ENCODE peak calls at places on chromosomes 13 and 19, in five cellular contexts. V is IMR-90, L is AG10803, Y is tibial nerve, K is foreskin fibroblast. N is an unnamed sample.

GRCh38 chr19:50779504-50780457 is 9.5 kb downstream of the GPR32 start:
- DNase-seq in K (no peak), Y (no peak), L (no peak), V (no peak), N (no peak)

GRCh38 chr13:99935772-99936171 is 35.8 kb downstream of the ZIC5 start:
- DNase-seq in V (no peak), Y (no peak), K (no peak), L (no peak), N (no peak)

GRCh38 chr13:110638814-110639806 is 23.8 kb downstream of the NAXD start:
- DNase-seq in K (no peak), V (no peak), L (no peak), Y (no peak), N (no peak)

GRCh38 chr19:10193666-10194499 is 870 bp downstream of the DNMT1 start:
- DNase-seq in L (peak; percentile 58), V (peak; percentile 76), Y (peak; percentile 9), K (peak; percentile 60), N (no peak)

GRCh38 chr13:49690990-49691886 is at the start of gene EBPL:
- DNase-seq in L (peak; percentile 80), K (peak; percentile 89), V (peak; percentile 86), Y (peak; percentile 94), N (peak; percentile 61)

GRCh38 chr13:29858667-29859066 is 8.2 kb upstream of the UBL3 start:
- DNase-seq in K (no peak), L (peak; percentile 69), Y (no peak), V (peak; percentile 59), N (no peak)

GRCh38 chr13:98525452-98525851 is 51.5 kb downstream of the STK24 start:
- DNase-seq in L (no peak), V (no peak), K (no peak), Y (no peak), N (no peak)

GRCh38 chr13:48448963-48449614 is 36.2 kb upstream of the LPAR6 start:
- DNase-seq in V (peak; percentile 80), Y (no peak), L (peak; percentile 71), K (peak; percentile 54), N (peak; percentile 40)

GRCh38 chr13:109719962-109720646 is 66.3 kb downstream of the IRS2 start:
- DNase-seq in K (no peak), L (no peak), V (no peak), Y (no peak), N (no peak)

GRCh38 chr13:94249512-94249911 is 230.0 kb downstream of the DCT start:
- DNase-seq in L (peak; percentile 78), V (peak; percentile 88), K (peak; percentile 75), Y (no peak), N (peak; percentile 83)

GRCh38 chr19:16325671-16326400 is 1.2 kb downstream of the KLF2 start:
- DNase-seq in V (no peak), Y (no peak), L (peak; percentile 35), K (no peak), N (no peak)

GRCh38 chr13:82739881-82740280 is 1142.4 kb downstream of the SLITRK1 start:
- DNase-seq in L (no peak), K (no peak), Y (no peak), V (peak; percentile 12), N (no peak)

GRCh38 chr13:44951184-44951583 is 38.1 kb downstream of the NUFIP1 start:
- DNase-seq in Y (no peak), K (no peak), L (peak; percentile 25), V (peak; percentile 43), N (no peak)

GRCh38 chr13:81929988-81930387 is 1589.1 kb upstream of the SPRY2 start:
- DNase-seq in V (no peak), L (no peak), K (no peak), Y (no peak), N (no peak)

GRCh38 chr19:1846517-1847205 is 1.6 kb downstream of the REXO1 start:
- DNase-seq in K (no peak), L (no peak), V (no peak), Y (no peak), N (no peak)

GRCh38 chr19:1843116-1843515 is 5.2 kb downstream of the REXO1 start:
- DNase-seq in K (no peak), V (no peak), Y (no peak), L (no peak), N (no peak)

GRCh38 chr19:1843646-1844394 is 4.5 kb downstream of the REXO1 start:
- DNase-seq in K (no peak), V (no peak), Y (no peak), L (no peak), N (no peak)

GRCh38 chr19:1845642-1846041 is 2.6 kb downstream of the REXO1 start:
- DNase-seq in L (no peak), K (no peak), V (no peak), Y (no peak), N (no peak)

DNA sequence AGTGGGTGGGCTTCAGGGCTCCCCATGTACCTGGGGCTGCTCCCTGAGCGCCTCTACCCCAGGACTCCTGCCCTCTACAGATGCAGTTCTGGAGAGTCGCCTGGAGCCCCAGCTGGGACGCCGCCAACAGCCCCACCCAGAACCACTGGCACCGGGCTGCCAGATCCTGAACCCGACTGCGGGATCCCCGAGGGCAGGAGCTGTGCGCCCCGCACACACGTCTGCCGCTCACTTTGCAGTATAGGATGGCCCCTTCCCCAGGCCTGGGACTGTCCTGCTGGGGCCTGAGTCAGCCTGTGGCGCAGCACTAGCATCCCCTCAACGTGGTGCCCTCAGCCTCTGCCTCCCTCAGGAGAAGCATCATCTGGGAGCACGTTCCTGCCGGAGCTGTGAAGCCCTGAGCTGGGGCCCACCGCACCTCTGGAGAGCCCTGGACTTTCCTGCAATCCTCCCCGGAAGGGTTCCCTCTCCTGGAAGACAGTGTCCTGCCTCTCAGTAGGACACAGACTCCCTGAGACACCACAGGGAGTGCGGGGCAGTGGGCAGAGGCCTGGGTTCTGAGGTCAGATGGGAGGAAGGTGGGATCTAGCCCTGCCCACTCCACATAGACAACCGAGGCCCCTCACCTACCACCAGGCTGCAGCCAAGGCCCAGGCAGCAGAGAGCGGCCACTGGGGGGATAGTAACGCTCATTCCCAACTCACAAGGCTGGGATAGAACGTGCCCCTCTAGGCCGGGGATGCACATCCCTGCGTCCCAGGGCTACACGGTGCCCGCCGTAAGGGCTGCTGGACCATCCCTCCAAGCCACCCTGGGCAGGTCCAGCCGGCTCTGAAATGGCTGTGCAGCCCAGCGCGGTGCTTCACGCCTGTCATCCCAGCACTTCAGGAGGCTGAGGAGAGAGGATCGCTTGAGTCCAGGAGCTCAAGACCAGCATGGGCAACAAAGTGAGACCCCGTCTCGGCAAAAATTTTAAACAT is 3.5 kb downstream of the REXO1 start:
- DNase-seq in K (no peak), V (no peak), Y (no peak), L (no peak), N (no peak)
- H3K4me3 ChIP-seq in K (no peak overlapping the region), V (no peak overlapping the region), Y (no peak overlapping the region), L (no peak overlapping the region), N (no peak overlapping the region)

GRCh38 chr19:3769494-3769893 is 2.5 kb downstream of the RAX2 start:
- DNase-seq in K (no peak), L (no peak), V (no peak), Y (no peak), N (no peak)

GRCh38 chr19:3767050-3767449 is 4.6 kb downstream of the MRPL54 start:
- DNase-seq in K (no peak), Y (no peak), V (no peak), L (no peak), N (no peak)

GRCh38 chr19:3768748-3769099 is 3.3 kb downstream of the RAX2 start:
- DNase-seq in V (no peak), Y (no peak), L (no peak), K (no peak), N (no peak)

GRCh38 chr19:3766520-3766919 is 4.0 kb downstream of the MRPL54 start:
- DNase-seq in V (no peak), Y (no peak), L (no peak), K (no peak), N (no peak)

DNA sequence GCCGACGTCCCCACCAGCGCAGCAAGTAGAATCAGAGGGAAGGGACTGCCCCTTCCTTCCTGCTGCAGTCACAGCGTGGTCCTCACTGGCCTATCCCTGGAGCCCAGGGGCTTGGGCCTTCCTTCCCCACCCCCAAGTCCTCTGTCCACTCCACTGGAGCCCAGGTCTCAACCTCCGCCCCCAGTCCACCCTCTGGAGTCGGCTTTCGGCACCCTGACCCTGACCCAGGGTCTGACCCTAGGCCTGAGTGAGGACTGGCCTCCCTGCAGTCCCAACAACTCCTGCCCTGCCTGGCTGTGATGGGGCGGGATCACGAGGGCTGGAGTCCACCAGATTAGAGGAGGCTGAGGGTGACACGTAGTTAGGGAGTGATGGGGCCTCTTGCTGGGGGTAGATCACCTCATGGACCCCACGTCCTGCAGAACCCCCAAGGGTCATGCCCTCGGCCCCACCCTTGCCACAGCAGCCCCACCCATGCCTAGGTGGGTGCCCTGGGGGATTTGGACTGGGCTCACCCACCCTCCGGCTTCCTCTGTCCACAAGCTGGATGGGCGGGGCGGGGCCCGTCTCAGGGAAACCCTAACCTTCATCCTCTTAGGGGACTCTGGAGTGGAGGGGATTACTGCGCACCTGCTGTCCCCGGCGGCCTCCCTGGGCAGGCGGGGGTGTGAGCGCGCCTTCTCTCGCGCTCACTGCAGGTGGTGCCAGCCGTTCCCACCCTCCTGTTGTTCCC is 3.8 kb downstream of the RAX2 start:
- DNase-seq in L (no peak), V (no peak), Y (no peak), K (no peak), N (no peak)
- H3K4me3 ChIP-seq in L (no peak overlapping the region), V (no peak overlapping the region), Y (no peak overlapping the region), K (no peak overlapping the region), N (no peak overlapping the region)

DNA sequence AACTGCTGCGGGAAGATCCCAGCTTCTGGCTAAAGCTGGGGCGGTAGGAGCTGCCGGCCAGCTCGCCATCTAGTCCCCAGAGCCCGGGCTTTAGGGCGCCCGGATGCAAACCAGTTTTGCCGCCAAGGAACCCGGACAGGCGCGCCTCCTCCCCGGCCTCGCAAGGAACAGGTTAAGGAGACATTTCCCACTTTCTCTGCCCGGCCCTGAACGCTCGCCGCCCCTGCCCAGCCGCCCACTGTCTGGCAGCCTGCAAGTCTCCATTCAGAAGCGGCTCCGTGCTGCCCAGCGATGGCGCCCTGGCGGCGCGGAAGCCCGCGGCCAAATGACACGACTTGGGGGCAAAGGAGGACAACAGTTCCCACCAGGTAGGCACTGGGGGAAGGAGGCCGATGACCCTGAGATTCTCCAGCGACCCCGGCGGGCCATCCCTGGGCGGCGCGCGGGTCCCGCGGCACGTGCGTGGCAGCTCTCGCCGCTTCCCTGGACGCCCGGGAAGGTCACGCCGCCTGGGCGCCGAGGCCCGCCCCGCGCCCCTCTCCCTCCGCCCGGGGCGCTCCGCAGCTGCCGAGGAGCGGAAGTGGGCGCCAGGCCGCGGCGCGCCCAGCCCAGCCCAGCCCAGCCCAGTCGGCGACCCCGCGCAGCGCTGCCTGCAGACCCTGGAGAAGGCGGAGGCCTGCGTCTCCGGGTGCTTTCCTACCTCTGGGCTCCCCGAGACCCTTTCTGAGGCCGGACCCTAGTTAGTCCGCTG is 42.2 kb upstream of the HNRNPA1L2 start:
- DNase-seq in V (peak; percentile 13), L (peak; percentile 6), Y (no peak), K (no peak), N (no peak)
- H3K4me3 ChIP-seq in V (peak overlapping the region; percentile 49), L (peak overlapping the region; percentile 37), Y (peak overlapping the region; percentile 82), K (peak overlapping the region; percentile 69), N (peak overlapping the region; percentile 67)

GRCh38 chr19:46952874-46953273 is 66.8 kb upstream of the NPAS1 start:
- DNase-seq in Y (no peak), K (no peak), L (no peak), V (no peak), N (no peak)

GRCh38 chr19:46953955-46954501 is 65.6 kb upstream of the NPAS1 start:
- DNase-seq in L (no peak), K (no peak), V (no peak), Y (no peak), N (no peak)

GRCh38 chr19:46954502-46955004 is 65.1 kb upstream of the NPAS1 start:
- DNase-seq in L (no peak), Y (no peak), K (no peak), V (no peak), N (no peak)

GRCh38 chr19:46955813-46956371 is 63.7 kb upstream of the NPAS1 start:
- DNase-seq in K (no peak), L (no peak), Y (no peak), V (no peak), N (no peak)

GRCh38 chr19:46955114-46955812 is 64.4 kb upstream of the NPAS1 start:
- DNase-seq in Y (no peak), K (no peak), V (peak; percentile 52), L (no peak), N (no peak)
- H3K4me3 ChIP-seq in Y (peak overlapping the region; percentile 9), K (no peak overlapping the region), V (no peak overlapping the region), L (no peak overlapping the region), N (no peak overlapping the region)

N was measured in skeletal muscle cell.